ENCODE peak calls at places on chromosomes 11 and 22, in nine cellular contexts. One of them, this sample, is unnamed.

GRCh38 chr11:47593934-47594855 is at the start of gene C1QTNF4:
- DNase-seq in sigmoid colon: no peak
- DNase-seq in tibial artery: no peak
- DNase-seq in bronchial epithelial cell: no peak
- DNase-seq in uterus: no peak
- DNase-seq in iPS DF 6.9: no peak
- DNase-seq in dorsolateral prefrontal cortex: no peak
- DNase-seq in pancreas: no peak
- DNase-seq in brain microvascular endothelial cell: no peak
- DNase-seq in this sample: no peak

GRCh38 chr11:10728779-10729472 is 22.1 kb upstream of the CTR9 start:
- DNase-seq in iPS DF 6.9: peak
- DNase-seq in bronchial epithelial cell: no peak
- DNase-seq in dorsolateral prefrontal cortex: no peak
- DNase-seq in sigmoid colon: no peak
- DNase-seq in pancreas: no peak
- DNase-seq in uterus: no peak
- DNase-seq in brain microvascular endothelial cell: no peak
- DNase-seq in tibial artery: no peak
- DNase-seq in this sample: no peak

GRCh38 chr11:13685461-13686108 is 17.1 kb downstream of the FAR1 start:
- DNase-seq in brain microvascular endothelial cell: no peak
- DNase-seq in uterus: no peak
- DNase-seq in dorsolateral prefrontal cortex: no peak
- DNase-seq in pancreas: no peak
- DNase-seq in tibial artery: no peak
- DNase-seq in iPS DF 6.9: no peak
- DNase-seq in sigmoid colon: no peak
- DNase-seq in bronchial epithelial cell: no peak
- DNase-seq in this sample: no peak

GRCh38 chr22:47291565-47292495 is 529.4 kb downstream of the TBC1D22A start:
- DNase-seq in tibial artery: peak
- DNase-seq in dorsolateral prefrontal cortex: no peak
- DNase-seq in iPS DF 6.9: no peak
- DNase-seq in pancreas: no peak
- DNase-seq in brain microvascular endothelial cell: no peak
- DNase-seq in bronchial epithelial cell: no peak
- DNase-seq in sigmoid colon: peak
- DNase-seq in uterus: peak
- DNase-seq in this sample: no peak

GRCh38 chr22:45212306-45212709 is 28.4 kb downstream of the KIAA0930 start:
- DNase-seq in iPS DF 6.9: no peak
- DNase-seq in tibial artery: peak
- DNase-seq in sigmoid colon: peak
- DNase-seq in brain microvascular endothelial cell: peak
- DNase-seq in pancreas: peak
- DNase-seq in bronchial epithelial cell: peak
- DNase-seq in dorsolateral prefrontal cortex: peak
- DNase-seq in uterus: peak
- DNase-seq in this sample: no peak

GRCh38 chr11:69463181-69463891 is 18.1 kb upstream of the LINC01488 start:
- DNase-seq in sigmoid colon: no peak
- DNase-seq in uterus: peak
- DNase-seq in dorsolateral prefrontal cortex: no peak
- DNase-seq in bronchial epithelial cell: no peak
- DNase-seq in tibial artery: no peak
- DNase-seq in pancreas: peak
- DNase-seq in iPS DF 6.9: no peak
- DNase-seq in brain microvascular endothelial cell: peak
- DNase-seq in this sample: no peak

GRCh38 chr11:8266246-8267241 is 2.9 kb upstream of the LMO1 start:
- DNase-seq in iPS DF 6.9: no peak
- DNase-seq in brain microvascular endothelial cell: no peak
- DNase-seq in bronchial epithelial cell: no peak
- DNase-seq in sigmoid colon: peak
- DNase-seq in tibial artery: peak
- DNase-seq in uterus: no peak
- DNase-seq in dorsolateral prefrontal cortex: peak
- DNase-seq in pancreas: peak
- DNase-seq in this sample: no peak

GRCh38 chr11:75797796-75798195 is 17.2 kb upstream of the UVRAG start:
- DNase-seq in dorsolateral prefrontal cortex: no peak
- DNase-seq in tibial artery: no peak
- DNase-seq in brain microvascular endothelial cell: no peak
- DNase-seq in uterus: no peak
- DNase-seq in sigmoid colon: no peak
- DNase-seq in pancreas: peak
- DNase-seq in bronchial epithelial cell: no peak
- DNase-seq in iPS DF 6.9: no peak
- DNase-seq in this sample: no peak

GRCh38 chr11:55714982-55715888 is 53.2 kb downstream of the OR4C6 start:
- DNase-seq in tibial artery: no peak
- DNase-seq in uterus: no peak
- DNase-seq in pancreas: no peak
- DNase-seq in dorsolateral prefrontal cortex: no peak
- DNase-seq in bronchial epithelial cell: no peak
- DNase-seq in brain microvascular endothelial cell: no peak
- DNase-seq in sigmoid colon: no peak
- DNase-seq in iPS DF 6.9: no peak
- DNase-seq in this sample: no peak

GRCh38 chr22:48153726-48154125 is 1391.3 kb downstream of the TBC1D22A start:
- DNase-seq in sigmoid colon: no peak
- DNase-seq in brain microvascular endothelial cell: no peak
- DNase-seq in bronchial epithelial cell: no peak
- DNase-seq in tibial artery: peak
- DNase-seq in uterus: no peak
- DNase-seq in pancreas: no peak
- DNase-seq in iPS DF 6.9: no peak
- DNase-seq in dorsolateral prefrontal cortex: no peak
- DNase-seq in this sample: no peak

DNA sequence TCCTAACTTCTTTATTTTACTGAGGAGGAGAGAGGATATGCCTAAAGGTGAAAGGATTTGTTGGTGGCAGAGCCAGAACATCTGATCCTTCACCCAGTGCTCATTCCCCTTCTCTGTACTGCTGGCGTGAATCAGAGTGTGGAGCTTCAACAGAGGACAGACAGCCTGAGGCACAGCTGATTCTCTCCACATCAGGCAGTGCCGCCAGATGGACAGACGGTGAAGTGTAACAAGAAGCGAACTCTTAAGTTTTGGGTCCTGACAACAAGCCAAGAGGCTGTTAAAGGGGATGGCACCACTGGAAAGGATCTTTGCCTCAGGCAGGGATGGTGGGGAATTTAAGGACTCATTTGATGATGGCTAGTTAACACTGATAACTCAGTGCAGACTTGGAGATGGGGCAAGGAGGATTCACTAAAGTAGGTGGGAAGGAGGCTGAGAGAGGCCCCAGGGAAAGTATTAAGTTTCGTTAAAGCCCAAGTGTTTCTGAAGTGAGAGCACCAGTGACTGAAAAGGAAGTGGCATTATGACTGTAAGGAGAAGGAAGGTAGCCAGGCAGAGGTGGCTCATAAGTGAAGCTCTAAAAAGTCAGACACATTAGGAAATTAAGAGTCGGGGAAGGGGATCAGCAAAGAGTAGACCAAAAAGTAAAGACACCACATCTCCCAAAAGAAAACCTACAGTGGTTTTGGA is 81.3 kb downstream of the CLPB start:
- DNase-seq in uterus: peak
- DNase-seq in pancreas: no peak
- DNase-seq in bronchial epithelial cell: peak
- DNase-seq in sigmoid colon: no peak
- DNase-seq in dorsolateral prefrontal cortex: peak
- DNase-seq in tibial artery: no peak
- DNase-seq in iPS DF 6.9: no peak
- DNase-seq in brain microvascular endothelial cell: peak
- DNase-seq in this sample: peak
- H3K4me3 ChIP-seq in uterus: no peak
- H3K4me3 ChIP-seq in pancreas: no peak
- H3K4me3 ChIP-seq in bronchial epithelial cell: no peak
- H3K4me3 ChIP-seq in sigmoid colon: no peak
- H3K4me3 ChIP-seq in dorsolateral prefrontal cortex: no peak
- H3K4me3 ChIP-seq in tibial artery: no peak
- H3K4me3 ChIP-seq in iPS DF 6.9: no peak
- H3K4me3 ChIP-seq in brain microvascular endothelial cell: no peak
- H3K4me3 ChIP-seq in this sample: no peak

DNA sequence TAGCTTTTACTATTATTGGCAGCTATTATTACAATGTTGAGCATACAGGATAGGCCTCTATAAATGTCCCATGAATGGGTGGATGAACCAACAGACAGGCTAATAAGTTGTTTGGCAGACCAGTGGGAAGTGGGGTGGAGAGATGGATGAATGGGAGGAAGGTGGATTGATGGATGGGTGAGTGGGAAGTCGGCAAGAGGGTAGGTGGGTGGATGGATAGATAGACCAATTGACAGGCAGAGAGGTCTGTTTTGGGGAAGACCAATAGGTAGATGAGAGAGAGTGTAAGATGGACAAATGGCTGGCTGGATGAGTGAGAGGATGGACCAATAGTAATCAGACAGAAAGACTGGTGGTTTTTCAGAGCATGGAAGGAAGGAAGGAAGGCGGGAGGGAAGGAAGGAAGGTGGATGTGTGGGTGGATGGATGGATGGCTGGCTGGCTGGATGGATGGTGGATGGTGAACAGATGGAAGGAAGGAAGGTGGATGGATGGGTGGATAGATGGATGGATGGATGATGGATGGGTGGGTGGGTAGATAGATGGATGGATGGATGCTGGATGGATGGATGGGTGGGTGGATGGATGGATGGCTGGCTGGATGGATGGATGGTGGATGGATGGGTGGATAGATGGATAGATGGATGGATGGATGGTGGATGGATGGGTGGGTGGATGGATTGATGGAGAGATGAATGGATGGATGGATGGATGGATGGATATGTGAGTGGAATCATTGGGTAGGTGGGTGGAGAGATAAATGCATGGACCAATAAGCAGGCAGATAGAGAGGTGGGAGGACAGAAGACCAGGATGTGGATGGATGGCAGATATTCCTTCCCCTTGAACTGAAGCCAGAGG is 37.4 kb downstream of the RASD2 start:
- DNase-seq in tibial artery: no peak
- DNase-seq in bronchial epithelial cell: no peak
- DNase-seq in sigmoid colon: no peak
- DNase-seq in uterus: no peak
- DNase-seq in brain microvascular endothelial cell: no peak
- DNase-seq in pancreas: no peak
- DNase-seq in dorsolateral prefrontal cortex: no peak
- DNase-seq in iPS DF 6.9: no peak
- DNase-seq in this sample: no peak
- H3K4me3 ChIP-seq in tibial artery: no peak
- H3K4me3 ChIP-seq in bronchial epithelial cell: no peak
- H3K4me3 ChIP-seq in sigmoid colon: no peak
- H3K4me3 ChIP-seq in uterus: no peak
- H3K4me3 ChIP-seq in brain microvascular endothelial cell: no peak
- H3K4me3 ChIP-seq in pancreas: no peak
- H3K4me3 ChIP-seq in dorsolateral prefrontal cortex: no peak
- H3K4me3 ChIP-seq in iPS DF 6.9: no peak
- H3K4me3 ChIP-seq in this sample: no peak

GRCh38 chr11:31808721-31809542 is 2.2 kb downstream of the PAX6 start:
- DNase-seq in pancreas: peak
- DNase-seq in tibial artery: no peak
- DNase-seq in dorsolateral prefrontal cortex: no peak
- DNase-seq in bronchial epithelial cell: no peak
- DNase-seq in iPS DF 6.9: no peak
- DNase-seq in uterus: no peak
- DNase-seq in brain microvascular endothelial cell: no peak
- DNase-seq in sigmoid colon: no peak
- DNase-seq in this sample: no peak

GRCh38 chr11:31809857-31810778 is 1.0 kb downstream of the PAX6 start:
- DNase-seq in dorsolateral prefrontal cortex: no peak
- DNase-seq in tibial artery: no peak
- DNase-seq in sigmoid colon: peak
- DNase-seq in bronchial epithelial cell: no peak
- DNase-seq in pancreas: peak
- DNase-seq in iPS DF 6.9: no peak
- DNase-seq in brain microvascular endothelial cell: no peak
- DNase-seq in uterus: no peak
- DNase-seq in this sample: no peak

GRCh38 chr11:31809543-31809856 is 1.6 kb downstream of the PAX6 start:
- DNase-seq in bronchial epithelial cell: no peak
- DNase-seq in sigmoid colon: no peak
- DNase-seq in iPS DF 6.9: no peak
- DNase-seq in brain microvascular endothelial cell: no peak
- DNase-seq in dorsolateral prefrontal cortex: no peak
- DNase-seq in pancreas: no peak
- DNase-seq in tibial artery: no peak
- DNase-seq in uterus: no peak
- DNase-seq in this sample: no peak

GRCh38 chr11:31812392-31813241 is 1.5 kb upstream of the PAX6 start:
- DNase-seq in sigmoid colon: no peak
- DNase-seq in bronchial epithelial cell: no peak
- DNase-seq in iPS DF 6.9: no peak
- DNase-seq in dorsolateral prefrontal cortex: no peak
- DNase-seq in pancreas: peak
- DNase-seq in tibial artery: no peak
- DNase-seq in brain microvascular endothelial cell: no peak
- DNase-seq in uterus: no peak
- DNase-seq in this sample: no peak

DNA sequence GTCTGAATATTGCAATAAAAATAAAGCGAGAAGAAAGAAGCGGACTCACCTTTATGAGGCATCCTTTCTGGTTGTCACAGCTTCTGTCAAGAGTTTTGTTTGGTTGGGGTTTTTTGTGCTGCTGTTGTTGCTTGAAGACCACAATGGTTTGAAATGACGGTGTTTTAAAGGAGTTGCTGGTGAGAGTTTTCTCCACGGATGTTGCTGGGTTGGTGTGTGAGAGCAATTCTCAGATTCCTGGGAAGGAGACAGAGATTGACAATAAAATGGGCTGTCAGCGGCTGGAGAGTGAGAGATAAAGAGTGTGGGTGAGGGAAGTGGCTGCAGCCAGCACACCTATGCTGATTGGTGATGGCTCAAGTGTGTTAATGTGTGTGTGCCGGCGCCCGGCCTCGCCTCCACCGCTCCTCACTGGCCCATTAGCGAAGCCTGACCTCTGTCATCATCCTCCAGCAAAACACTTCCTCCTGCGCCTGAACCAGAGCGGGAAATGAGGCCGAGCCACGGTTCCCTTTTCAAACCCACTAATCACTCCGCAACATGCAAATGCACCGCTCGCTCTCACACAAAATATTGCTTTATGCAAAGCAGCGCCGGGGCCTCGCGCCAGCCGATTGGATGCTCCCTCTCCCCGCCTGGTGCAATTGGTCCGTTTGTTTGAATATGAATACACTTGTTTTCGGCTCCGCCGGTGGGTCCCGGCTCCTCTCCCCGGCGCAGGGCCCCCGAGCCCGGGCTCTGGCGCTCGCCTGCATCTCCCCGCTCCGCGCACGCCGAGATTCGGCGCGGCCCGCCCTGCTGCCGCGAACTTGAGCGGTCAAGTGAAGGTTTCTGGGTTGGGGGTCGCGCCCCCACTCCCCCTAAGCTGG is at the start of gene PAX6:
- DNase-seq in pancreas: peak
- DNase-seq in uterus: no peak
- DNase-seq in brain microvascular endothelial cell: peak
- DNase-seq in bronchial epithelial cell: peak
- DNase-seq in tibial artery: no peak
- DNase-seq in iPS DF 6.9: no peak
- DNase-seq in dorsolateral prefrontal cortex: peak
- DNase-seq in sigmoid colon: peak
- DNase-seq in this sample: peak
- H3K4me3 ChIP-seq in pancreas: peak
- H3K4me3 ChIP-seq in uterus: peak
- H3K4me3 ChIP-seq in brain microvascular endothelial cell: peak
- H3K4me3 ChIP-seq in bronchial epithelial cell: peak
- H3K4me3 ChIP-seq in tibial artery: peak
- H3K4me3 ChIP-seq in iPS DF 6.9: peak
- H3K4me3 ChIP-seq in dorsolateral prefrontal cortex: peak
- H3K4me3 ChIP-seq in sigmoid colon: no peak
- H3K4me3 ChIP-seq in this sample: peak

GRCh38 chr11:28715726-28716125 is 607.5 kb downstream of the METTL15 start:
- DNase-seq in brain microvascular endothelial cell: no peak
- DNase-seq in tibial artery: no peak
- DNase-seq in dorsolateral prefrontal cortex: no peak
- DNase-seq in uterus: no peak
- DNase-seq in pancreas: no peak
- DNase-seq in sigmoid colon: no peak
- DNase-seq in bronchial epithelial cell: no peak
- DNase-seq in iPS DF 6.9: no peak
- DNase-seq in this sample: no peak
- H3K4me3 ChIP-seq in brain microvascular endothelial cell: no peak
- H3K4me3 ChIP-seq in tibial artery: no peak
- H3K4me3 ChIP-seq in dorsolateral prefrontal cortex: no peak
- H3K4me3 ChIP-seq in uterus: no peak
- H3K4me3 ChIP-seq in pancreas: no peak
- H3K4me3 ChIP-seq in sigmoid colon: no peak
- H3K4me3 ChIP-seq in bronchial epithelial cell: no peak
- H3K4me3 ChIP-seq in iPS DF 6.9: no peak
- H3K4me3 ChIP-seq in this sample: no peak

This sample was measured in GM12864.